ENCODE peak calls at places on chromosomes 6 and 20, in nine cellular contexts. One of them, this sample, is unnamed.

GRCh38 chr6:143441680-143442359 is 8.7 kb downstream of the ADAT2 start:
- DNase-seq in neural progenitor cell: no peak
- DNase-seq in colonic mucosa: no peak
- DNase-seq in uterus: no peak
- DNase-seq in hepatocyte: no peak
- DNase-seq in ascending aorta: no peak
- DNase-seq in left ventricle myocardium inferior: no peak
- DNase-seq in neuronal stem cell: no peak
- DNase-seq in GM23248: peak; percentile 83
- DNase-seq in this sample: peak; percentile 39

GRCh38 chr6:43919774-43920173 is 149.8 kb downstream of the VEGFA start:
- DNase-seq in neural progenitor cell: no peak
- DNase-seq in colonic mucosa: no peak
- DNase-seq in uterus: no peak
- DNase-seq in hepatocyte: no peak
- DNase-seq in ascending aorta: no peak
- DNase-seq in left ventricle myocardium inferior: no peak
- DNase-seq in neuronal stem cell: no peak
- DNase-seq in GM23248: no peak
- DNase-seq in this sample: no peak

GRCh38 chr6:79640146-79641111 is 9.3 kb downstream of the SH3BGRL2 start:
- DNase-seq in neural progenitor cell: no peak
- DNase-seq in colonic mucosa: no peak
- DNase-seq in uterus: peak; percentile 22
- DNase-seq in hepatocyte: no peak
- DNase-seq in ascending aorta: no peak
- DNase-seq in left ventricle myocardium inferior: peak; percentile 33
- DNase-seq in neuronal stem cell: no peak
- DNase-seq in GM23248: no peak
- DNase-seq in this sample: no peak

GRCh38 chr20:22579119-22579427 is 5.3 kb downstream of the FOXA2 start:
- DNase-seq in neural progenitor cell: peak; percentile 96
- DNase-seq in colonic mucosa: no peak
- DNase-seq in uterus: no peak
- DNase-seq in hepatocyte: peak; percentile 36
- DNase-seq in ascending aorta: no peak
- DNase-seq in left ventricle myocardium inferior: no peak
- DNase-seq in neuronal stem cell: peak; percentile 82
- DNase-seq in GM23248: no peak
- DNase-seq in this sample: no peak

GRCh38 chr20:56247954-56248782 is at the start of gene MC3R:
- DNase-seq in neural progenitor cell: peak; percentile 75
- DNase-seq in colonic mucosa: peak; percentile 32
- DNase-seq in uterus: no peak
- DNase-seq in hepatocyte: peak; percentile 78
- DNase-seq in ascending aorta: no peak
- DNase-seq in left ventricle myocardium inferior: no peak
- DNase-seq in neuronal stem cell: peak; percentile 38
- DNase-seq in GM23248: peak; percentile 71
- DNase-seq in this sample: peak; percentile 38

GRCh38 chr6:142011775-142012174 is 121.0 kb upstream of the GJE1 start:
- DNase-seq in neural progenitor cell: no peak
- DNase-seq in colonic mucosa: no peak
- DNase-seq in uterus: no peak
- DNase-seq in hepatocyte: no peak
- DNase-seq in ascending aorta: no peak
- DNase-seq in left ventricle myocardium inferior: no peak
- DNase-seq in neuronal stem cell: no peak
- DNase-seq in GM23248: no peak
- DNase-seq in this sample: no peak

GRCh38 chr6:40668203-40668602 is 81.0 kb upstream of the LRFN2 start:
- DNase-seq in neural progenitor cell: no peak
- DNase-seq in colonic mucosa: no peak
- DNase-seq in uterus: no peak
- DNase-seq in hepatocyte: no peak
- DNase-seq in ascending aorta: no peak
- DNase-seq in left ventricle myocardium inferior: no peak
- DNase-seq in neuronal stem cell: no peak
- DNase-seq in GM23248: no peak
- DNase-seq in this sample: no peak

GRCh38 chr6:71197770-71198169 is 90.8 kb upstream of the OGFRL1 start:
- DNase-seq in neural progenitor cell: no peak
- DNase-seq in colonic mucosa: no peak
- DNase-seq in uterus: no peak
- DNase-seq in hepatocyte: no peak
- DNase-seq in ascending aorta: no peak
- DNase-seq in left ventricle myocardium inferior: no peak
- DNase-seq in neuronal stem cell: no peak
- DNase-seq in GM23248: peak; percentile 68
- DNase-seq in this sample: no peak

GRCh38 chr6:81751388-81752083 is 945 bp downstream of the TENT5A start:
- DNase-seq in neural progenitor cell: peak; percentile 62
- DNase-seq in colonic mucosa: peak; percentile 61
- DNase-seq in uterus: peak; percentile 48
- DNase-seq in hepatocyte: peak; percentile 63
- DNase-seq in ascending aorta: peak; percentile 78
- DNase-seq in left ventricle myocardium inferior: peak; percentile 75
- DNase-seq in neuronal stem cell: peak; percentile 18
- DNase-seq in GM23248: peak; percentile 77
- DNase-seq in this sample: peak; percentile 65

GRCh38 chr6:150142304-150142656 is 564 bp upstream of the PPP1R14C start:
- DNase-seq in neural progenitor cell: peak; percentile 52
- DNase-seq in colonic mucosa: peak; percentile 62
- DNase-seq in uterus: no peak
- DNase-seq in hepatocyte: no peak
- DNase-seq in ascending aorta: no peak
- DNase-seq in left ventricle myocardium inferior: no peak
- DNase-seq in neuronal stem cell: no peak
- DNase-seq in GM23248: peak; percentile 94
- DNase-seq in this sample: peak; percentile 32

GRCh38 chr6:18047406-18047805 is 60.0 kb upstream of the KIF13A start:
- DNase-seq in neural progenitor cell: no peak
- DNase-seq in colonic mucosa: peak; percentile 52
- DNase-seq in uterus: no peak
- DNase-seq in hepatocyte: no peak
- DNase-seq in ascending aorta: peak; percentile 58
- DNase-seq in left ventricle myocardium inferior: no peak
- DNase-seq in neuronal stem cell: no peak
- DNase-seq in GM23248: peak; percentile 75
- DNase-seq in this sample: peak; percentile 34

GRCh38 chr6:33093857-33094256 is 18.1 kb downstream of the HLA-DPB1 start:
- DNase-seq in neural progenitor cell: no peak
- DNase-seq in colonic mucosa: no peak
- DNase-seq in uterus: no peak
- DNase-seq in hepatocyte: no peak
- DNase-seq in ascending aorta: no peak
- DNase-seq in left ventricle myocardium inferior: no peak
- DNase-seq in neuronal stem cell: no peak
- DNase-seq in GM23248: no peak
- DNase-seq in this sample: no peak

GRCh38 chr6:143596857-143597256 is 80.9 kb upstream of the PHACTR2 start:
- DNase-seq in neural progenitor cell: no peak
- DNase-seq in colonic mucosa: no peak
- DNase-seq in uterus: peak; percentile 30
- DNase-seq in hepatocyte: peak; percentile 34
- DNase-seq in ascending aorta: peak; percentile 74
- DNase-seq in left ventricle myocardium inferior: peak; percentile 59
- DNase-seq in neuronal stem cell: no peak
- DNase-seq in GM23248: peak; percentile 74
- DNase-seq in this sample: no peak

GRCh38 chr6:25635886-25636317 is 16.1 kb upstream of the SCGN start:
- DNase-seq in neural progenitor cell: peak; percentile 83
- DNase-seq in colonic mucosa: no peak
- DNase-seq in uterus: no peak
- DNase-seq in hepatocyte: peak; percentile 56
- DNase-seq in ascending aorta: no peak
- DNase-seq in left ventricle myocardium inferior: no peak
- DNase-seq in neuronal stem cell: peak; percentile 76
- DNase-seq in GM23248: no peak
- DNase-seq in this sample: no peak

GRCh38 chr6:48834706-48835105 is 628.3 kb downstream of the MMUT start:
- DNase-seq in neural progenitor cell: no peak
- DNase-seq in colonic mucosa: no peak
- DNase-seq in uterus: no peak
- DNase-seq in hepatocyte: no peak
- DNase-seq in ascending aorta: no peak
- DNase-seq in left ventricle myocardium inferior: no peak
- DNase-seq in neuronal stem cell: no peak
- DNase-seq in GM23248: peak; percentile 24
- DNase-seq in this sample: no peak

GRCh38 chr20:8389381-8390368 is 257.6 kb downstream of the PLCB1 start:
- DNase-seq in neural progenitor cell: peak; percentile 63
- DNase-seq in colonic mucosa: no peak
- DNase-seq in uterus: no peak
- DNase-seq in hepatocyte: peak; percentile 66
- DNase-seq in ascending aorta: no peak
- DNase-seq in left ventricle myocardium inferior: no peak
- DNase-seq in neuronal stem cell: no peak
- DNase-seq in GM23248: peak; percentile 67
- DNase-seq in this sample: no peak

GRCh38 chr6:15628499-15629131 is 34.2 kb downstream of the DTNBP1 start:
- DNase-seq in neural progenitor cell: no peak
- DNase-seq in colonic mucosa: no peak
- DNase-seq in uterus: no peak
- DNase-seq in hepatocyte: peak; percentile 8
- DNase-seq in ascending aorta: no peak
- DNase-seq in left ventricle myocardium inferior: no peak
- DNase-seq in neuronal stem cell: no peak
- DNase-seq in GM23248: peak; percentile 91
- DNase-seq in this sample: peak; percentile 47

GRCh38 chr20:57613481-57613921 is 6.7 kb downstream of the ZBP1 start:
- DNase-seq in neural progenitor cell: no peak
- DNase-seq in colonic mucosa: no peak
- DNase-seq in uterus: no peak
- DNase-seq in hepatocyte: no peak
- DNase-seq in ascending aorta: peak; percentile 53
- DNase-seq in left ventricle myocardium inferior: no peak
- DNase-seq in neuronal stem cell: no peak
- DNase-seq in GM23248: no peak
- DNase-seq in this sample: no peak

GRCh38 chr20:17601957-17602356 is 32.1 kb downstream of the DSTN start:
- DNase-seq in neural progenitor cell: no peak
- DNase-seq in colonic mucosa: no peak
- DNase-seq in uterus: no peak
- DNase-seq in hepatocyte: no peak
- DNase-seq in ascending aorta: no peak
- DNase-seq in left ventricle myocardium inferior: no peak
- DNase-seq in neuronal stem cell: no peak
- DNase-seq in GM23248: no peak
- DNase-seq in this sample: no peak
- H3K4me3 ChIP-seq in neural progenitor cell: no peak overlapping the region
- H3K4me3 ChIP-seq in colonic mucosa: no peak overlapping the region
- H3K4me3 ChIP-seq in uterus: no peak overlapping the region
- H3K4me3 ChIP-seq in hepatocyte: no peak overlapping the region
- H3K4me3 ChIP-seq in ascending aorta: peak overlapping the region; percentile 6
- H3K4me3 ChIP-seq in left ventricle myocardium inferior: no peak overlapping the region
- H3K4me3 ChIP-seq in neuronal stem cell: no peak overlapping the region
- H3K4me3 ChIP-seq in GM23248: no peak overlapping the region
- H3K4me3 ChIP-seq in this sample: no peak overlapping the region

DNA sequence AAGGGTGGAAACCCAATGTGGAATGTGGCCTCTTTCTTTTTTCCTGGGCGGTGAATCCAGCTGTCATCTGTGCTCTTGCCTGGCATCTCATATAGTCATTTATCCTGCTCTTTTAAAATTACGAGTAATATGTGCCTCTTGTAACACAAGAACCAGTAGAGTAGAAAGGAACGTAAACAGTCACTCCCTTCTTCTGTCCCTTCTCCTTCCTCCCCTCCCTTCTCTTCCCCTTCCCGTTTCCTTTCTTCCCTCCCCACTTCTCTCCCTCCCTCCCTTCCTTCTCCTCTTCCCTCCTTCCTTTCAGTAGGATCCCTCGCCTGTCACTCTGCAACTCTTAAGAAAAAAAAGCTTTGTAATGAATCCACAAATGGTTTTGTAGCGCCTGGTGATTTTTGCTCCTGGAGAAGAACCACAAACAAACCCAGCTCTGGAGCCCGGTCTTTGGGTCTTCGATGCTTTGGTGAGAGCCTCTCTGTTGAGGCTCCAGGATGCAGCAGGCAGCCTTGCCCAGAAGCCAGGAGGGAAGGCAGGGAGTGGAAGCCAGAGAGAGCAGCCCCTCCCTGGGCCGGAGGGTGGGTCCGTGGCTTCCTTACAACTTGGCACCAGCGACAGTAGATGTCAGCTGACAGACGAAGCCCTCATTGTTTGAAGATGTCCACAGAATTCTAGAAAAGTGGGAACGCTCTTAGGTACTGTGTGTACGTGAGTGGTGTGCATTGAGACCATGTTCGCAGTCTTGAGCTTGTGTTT is 15.0 kb downstream of the DUSP22 start:
- DNase-seq in neural progenitor cell: no peak
- DNase-seq in colonic mucosa: no peak
- DNase-seq in uterus: no peak
- DNase-seq in hepatocyte: no peak
- DNase-seq in ascending aorta: no peak
- DNase-seq in left ventricle myocardium inferior: no peak
- DNase-seq in neuronal stem cell: no peak
- DNase-seq in GM23248: no peak
- DNase-seq in this sample: no peak
- H3K9me3 ChIP-seq in neural progenitor cell: peaks cover 5% of the 10 kb centered on the region
- H3K9me3 ChIP-seq in colonic mucosa: no peaks in the 10 kb centered on the region
- H3K9me3 ChIP-seq in uterus: no peaks in the 10 kb centered on the region
- H3K9me3 ChIP-seq in hepatocyte: no peaks in the 10 kb centered on the region
- H3K9me3 ChIP-seq in ascending aorta: no peaks in the 10 kb centered on the region
- H3K9me3 ChIP-seq in left ventricle myocardium inferior: no peaks in the 10 kb centered on the region
- H3K9me3 ChIP-seq in neuronal stem cell: peaks cover 43% of the 10 kb centered on the region
- H3K9me3 ChIP-seq in GM23248: no peaks in the 10 kb centered on the region
- H3K9me3 ChIP-seq in this sample: no peaks in the 10 kb centered on the region

DNA sequence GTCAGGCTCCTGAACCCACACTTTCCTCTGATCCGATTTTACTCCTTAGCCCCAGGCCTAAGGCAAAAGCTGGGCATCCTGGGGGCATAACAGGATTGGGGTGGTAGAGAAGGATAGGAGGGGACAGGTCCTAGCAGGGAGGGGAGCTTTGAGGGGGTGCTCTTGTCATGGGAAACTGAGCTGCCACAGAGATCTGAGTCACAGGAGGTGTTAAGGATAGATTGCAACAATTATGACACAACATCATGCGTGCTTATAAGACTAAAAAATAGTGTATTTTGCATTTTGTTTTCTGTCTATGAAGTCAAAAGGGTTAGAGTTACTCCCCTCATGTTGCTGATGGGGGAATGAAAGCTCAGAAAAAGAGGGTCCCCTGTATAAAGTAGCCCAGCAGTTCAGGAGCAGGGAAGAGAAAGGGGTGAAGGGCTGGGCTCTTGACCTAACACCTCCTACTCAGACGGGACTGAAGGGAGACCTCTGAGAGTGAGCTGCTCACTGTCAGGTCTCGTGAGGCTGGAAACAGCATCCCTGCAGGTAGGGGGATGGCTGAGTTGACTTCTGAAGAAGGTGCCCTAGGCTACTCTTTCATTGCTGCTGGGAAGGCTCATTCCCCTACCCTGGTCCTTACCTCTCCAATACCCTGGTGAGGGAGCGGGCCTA is 2.0 kb downstream of the GLP1R start:
- DNase-seq in neural progenitor cell: no peak
- DNase-seq in colonic mucosa: no peak
- DNase-seq in uterus: no peak
- DNase-seq in hepatocyte: no peak
- DNase-seq in ascending aorta: no peak
- DNase-seq in left ventricle myocardium inferior: no peak
- DNase-seq in neuronal stem cell: no peak
- DNase-seq in GM23248: no peak
- DNase-seq in this sample: no peak
- H3K27me3 ChIP-seq in neural progenitor cell: peaks cover 50% of the 10 kb centered on the region
- H3K27me3 ChIP-seq in colonic mucosa: peaks cover 16% of the 10 kb centered on the region
- H3K27me3 ChIP-seq in uterus: peaks cover 4% of the 10 kb centered on the region
- H3K27me3 ChIP-seq in hepatocyte: peaks cover 54% of the 10 kb centered on the region
- H3K27me3 ChIP-seq in ascending aorta: peaks cover 12% of the 10 kb centered on the region
- H3K27me3 ChIP-seq in left ventricle myocardium inferior: peaks cover 41% of the 10 kb centered on the region
- H3K27me3 ChIP-seq in neuronal stem cell: peaks cover 22% of the 10 kb centered on the region
- H3K27me3 ChIP-seq in GM23248: peaks cover 39% of the 10 kb centered on the region
- H3K27me3 ChIP-seq in this sample: peaks cover 37% of the 10 kb centered on the region

GRCh38 chr6:3260296-3260695 is 1.5 kb downstream of the PSMG4 start:
- DNase-seq in neural progenitor cell: no peak
- DNase-seq in colonic mucosa: no peak
- DNase-seq in uterus: no peak
- DNase-seq in hepatocyte: no peak
- DNase-seq in ascending aorta: no peak
- DNase-seq in left ventricle myocardium inferior: no peak
- DNase-seq in neuronal stem cell: no peak
- DNase-seq in GM23248: no peak
- DNase-seq in this sample: no peak
- H3K4me3 ChIP-seq in neural progenitor cell: no peak overlapping the region
- H3K4me3 ChIP-seq in colonic mucosa: peak overlapping the region; percentile 100
- H3K4me3 ChIP-seq in uterus: no peak overlapping the region
- H3K4me3 ChIP-seq in hepatocyte: no peak overlapping the region
- H3K4me3 ChIP-seq in ascending aorta: peak overlapping the region; percentile 83
- H3K4me3 ChIP-seq in left ventricle myocardium inferior: peak overlapping the region; percentile 93
- H3K4me3 ChIP-seq in neuronal stem cell: no peak overlapping the region
- H3K4me3 ChIP-seq in GM23248: peak overlapping the region; percentile 44
- H3K4me3 ChIP-seq in this sample: peak overlapping the region; percentile 11

This sample was measured in MG63.